ENCODE peak calls at places on chromosome 16, in eight cellular contexts. One of them, this sample, is unnamed.

GRCh38 chr16:88407042-88407420 is 24.3 kb downstream of the ZNF469 start:
- DNase-seq in tibial nerve: no peak
- DNase-seq in right cardiac atrium: no peak
- DNase-seq in naive thymus-derived CD4-positive, alpha-beta T cell: no peak
- DNase-seq in upper lobe of right lung: no peak
- DNase-seq in endodermal cell: no peak
- DNase-seq in osteoblast: no peak
- DNase-seq in thoracic aorta: no peak
- DNase-seq in this sample: no peak

GRCh38 chr16:50627419-50627818 is 53.7 kb downstream of the SNX20 start:
- DNase-seq in tibial nerve: peak; percentile 58
- DNase-seq in osteoblast: no peak
- DNase-seq in upper lobe of right lung: no peak
- DNase-seq in naive thymus-derived CD4-positive, alpha-beta T cell: peak; percentile 52
- DNase-seq in thoracic aorta: peak; percentile 37
- DNase-seq in endodermal cell: peak; percentile 73
- DNase-seq in right cardiac atrium: peak; percentile 74
- DNase-seq in this sample: peak; percentile 40

GRCh38 chr16:57123969-57124674 is 31.7 kb downstream of the CPNE2 start:
- DNase-seq in upper lobe of right lung: no peak
- DNase-seq in thoracic aorta: no peak
- DNase-seq in naive thymus-derived CD4-positive, alpha-beta T cell: no peak
- DNase-seq in osteoblast: no peak
- DNase-seq in endodermal cell: no peak
- DNase-seq in right cardiac atrium: no peak
- DNase-seq in tibial nerve: no peak
- DNase-seq in this sample: no peak

GRCh38 chr16:88831838-88832237 is 20.1 kb upstream of the APRT start:
- DNase-seq in naive thymus-derived CD4-positive, alpha-beta T cell: no peak
- DNase-seq in upper lobe of right lung: no peak
- DNase-seq in tibial nerve: no peak
- DNase-seq in endodermal cell: no peak
- DNase-seq in right cardiac atrium: no peak
- DNase-seq in osteoblast: peak; percentile 95
- DNase-seq in thoracic aorta: no peak
- DNase-seq in this sample: no peak

GRCh38 chr16:46812781-46813555 is 18.0 kb downstream of the C16orf87 start:
- DNase-seq in osteoblast: no peak
- DNase-seq in tibial nerve: no peak
- DNase-seq in naive thymus-derived CD4-positive, alpha-beta T cell: no peak
- DNase-seq in thoracic aorta: no peak
- DNase-seq in endodermal cell: no peak
- DNase-seq in upper lobe of right lung: no peak
- DNase-seq in right cardiac atrium: no peak
- DNase-seq in this sample: no peak

GRCh38 chr16:15398618-15399316 is 3.2 kb downstream of the MPV17L start:
- DNase-seq in endodermal cell: no peak
- DNase-seq in right cardiac atrium: no peak
- DNase-seq in naive thymus-derived CD4-positive, alpha-beta T cell: no peak
- DNase-seq in upper lobe of right lung: no peak
- DNase-seq in tibial nerve: no peak
- DNase-seq in osteoblast: peak; percentile 36
- DNase-seq in thoracic aorta: no peak
- DNase-seq in this sample: no peak

GRCh38 chr16:55000595-55000994 is 69.9 kb downstream of the IRX5 start:
- DNase-seq in osteoblast: no peak
- DNase-seq in thoracic aorta: no peak
- DNase-seq in tibial nerve: no peak
- DNase-seq in endodermal cell: no peak
- DNase-seq in naive thymus-derived CD4-positive, alpha-beta T cell: no peak
- DNase-seq in right cardiac atrium: no peak
- DNase-seq in upper lobe of right lung: no peak
- DNase-seq in this sample: no peak

GRCh38 chr16:8678068-8678927 is 3.9 kb downstream of the ABAT start:
- DNase-seq in right cardiac atrium: no peak
- DNase-seq in tibial nerve: no peak
- DNase-seq in endodermal cell: no peak
- DNase-seq in upper lobe of right lung: no peak
- DNase-seq in naive thymus-derived CD4-positive, alpha-beta T cell: no peak
- DNase-seq in osteoblast: peak; percentile 80
- DNase-seq in thoracic aorta: no peak
- DNase-seq in this sample: no peak

GRCh38 chr16:75570351-75571104 is 4.3 kb downstream of the GABARAPL2 start:
- DNase-seq in upper lobe of right lung: no peak
- DNase-seq in naive thymus-derived CD4-positive, alpha-beta T cell: no peak
- DNase-seq in thoracic aorta: no peak
- DNase-seq in tibial nerve: no peak
- DNase-seq in osteoblast: no peak
- DNase-seq in endodermal cell: no peak
- DNase-seq in right cardiac atrium: no peak
- DNase-seq in this sample: no peak

GRCh38 chr16:28837672-28838557 is 8.2 kb downstream of the TUFM start:
- DNase-seq in thoracic aorta: no peak
- DNase-seq in upper lobe of right lung: no peak
- DNase-seq in right cardiac atrium: no peak
- DNase-seq in naive thymus-derived CD4-positive, alpha-beta T cell: no peak
- DNase-seq in tibial nerve: no peak
- DNase-seq in endodermal cell: no peak
- DNase-seq in osteoblast: no peak
- DNase-seq in this sample: no peak

GRCh38 chr16:78211951-78212350 is 112.5 kb downstream of the WWOX start:
- DNase-seq in upper lobe of right lung: peak; percentile 70
- DNase-seq in tibial nerve: no peak
- DNase-seq in naive thymus-derived CD4-positive, alpha-beta T cell: no peak
- DNase-seq in osteoblast: no peak
- DNase-seq in right cardiac atrium: no peak
- DNase-seq in endodermal cell: peak; percentile 70
- DNase-seq in thoracic aorta: no peak
- DNase-seq in this sample: no peak

GRCh38 chr16:90009172-90009899 is 9.9 kb downstream of the DBNDD1 start:
- DNase-seq in osteoblast: peak; percentile 65
- DNase-seq in endodermal cell: no peak
- DNase-seq in right cardiac atrium: no peak
- DNase-seq in naive thymus-derived CD4-positive, alpha-beta T cell: no peak
- DNase-seq in tibial nerve: no peak
- DNase-seq in upper lobe of right lung: no peak
- DNase-seq in thoracic aorta: no peak
- DNase-seq in this sample: no peak

GRCh38 chr16:85612191-85612800 is 826 bp upstream of the GSE1 start:
- DNase-seq in tibial nerve: peak; percentile 46
- DNase-seq in thoracic aorta: peak; percentile 62
- DNase-seq in osteoblast: peak; percentile 100
- DNase-seq in endodermal cell: peak; percentile 84
- DNase-seq in upper lobe of right lung: peak; percentile 95
- DNase-seq in naive thymus-derived CD4-positive, alpha-beta T cell: no peak
- DNase-seq in right cardiac atrium: peak; percentile 88
- DNase-seq in this sample: no peak

GRCh38 chr16:19113577-19114358 is at the start of gene ITPRIPL2:
- DNase-seq in upper lobe of right lung: peak; percentile 96
- DNase-seq in right cardiac atrium: peak; percentile 97
- DNase-seq in osteoblast: peak; percentile 99
- DNase-seq in endodermal cell: peak; percentile 86
- DNase-seq in thoracic aorta: peak; percentile 69
- DNase-seq in naive thymus-derived CD4-positive, alpha-beta T cell: no peak
- DNase-seq in tibial nerve: peak; percentile 75
- DNase-seq in this sample: no peak

GRCh38 chr16:25896412-25896811 is 204.7 kb downstream of the HS3ST4 start:
- DNase-seq in endodermal cell: no peak
- DNase-seq in naive thymus-derived CD4-positive, alpha-beta T cell: no peak
- DNase-seq in right cardiac atrium: no peak
- DNase-seq in osteoblast: no peak
- DNase-seq in upper lobe of right lung: no peak
- DNase-seq in tibial nerve: no peak
- DNase-seq in thoracic aorta: no peak
- DNase-seq in this sample: no peak

GRCh38 chr16:16062023-16062932 is 112.9 kb downstream of the ABCC1 start:
- DNase-seq in upper lobe of right lung: no peak
- DNase-seq in tibial nerve: no peak
- DNase-seq in thoracic aorta: no peak
- DNase-seq in endodermal cell: peak; percentile 67
- DNase-seq in osteoblast: no peak
- DNase-seq in right cardiac atrium: no peak
- DNase-seq in naive thymus-derived CD4-positive, alpha-beta T cell: peak; percentile 20
- DNase-seq in this sample: no peak

GRCh38 chr16:12294471-12294870 is 317.9 kb downstream of the SNX29 start:
- DNase-seq in osteoblast: no peak
- DNase-seq in tibial nerve: no peak
- DNase-seq in naive thymus-derived CD4-positive, alpha-beta T cell: no peak
- DNase-seq in upper lobe of right lung: no peak
- DNase-seq in endodermal cell: peak; percentile 81
- DNase-seq in right cardiac atrium: no peak
- DNase-seq in thoracic aorta: no peak
- DNase-seq in this sample: no peak
- H3K27ac ChIP-seq in osteoblast: no peak overlapping the region
- H3K27ac ChIP-seq in tibial nerve: no peak overlapping the region
- H3K27ac ChIP-seq in naive thymus-derived CD4-positive, alpha-beta T cell: no peak overlapping the region
- H3K27ac ChIP-seq in upper lobe of right lung: no peak overlapping the region
- H3K27ac ChIP-seq in endodermal cell: no peak overlapping the region
- H3K27ac ChIP-seq in right cardiac atrium: no peak overlapping the region
- H3K27ac ChIP-seq in thoracic aorta: no peak overlapping the region
- H3K27ac ChIP-seq in this sample: no peak overlapping the region

DNA sequence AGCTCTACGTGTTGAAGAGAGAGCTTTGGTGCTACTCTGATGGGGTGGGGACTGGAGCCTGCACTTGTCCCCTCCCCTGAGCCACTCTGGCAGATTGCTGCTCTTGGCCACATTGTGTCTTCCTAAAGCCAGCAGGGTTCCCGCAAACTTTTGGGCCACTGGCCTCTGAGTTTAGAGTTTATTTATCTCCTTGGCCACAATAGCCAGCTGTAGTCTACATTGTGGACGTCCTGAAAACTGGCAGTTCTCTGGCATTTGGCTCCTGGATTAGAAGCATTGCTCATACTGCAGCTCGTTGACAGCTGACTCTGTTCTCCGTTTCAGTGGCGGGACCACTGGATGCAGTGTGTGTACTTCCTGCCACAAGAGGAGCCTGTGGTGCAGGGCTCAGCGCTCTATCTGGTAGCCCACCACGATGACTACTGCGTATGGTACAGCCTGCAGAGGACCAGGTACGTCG is 34.6 kb downstream of the PRMT7 start:
- DNase-seq in upper lobe of right lung: no peak
- DNase-seq in osteoblast: no peak
- DNase-seq in right cardiac atrium: no peak
- DNase-seq in naive thymus-derived CD4-positive, alpha-beta T cell: no peak
- DNase-seq in thoracic aorta: no peak
- DNase-seq in tibial nerve: no peak
- DNase-seq in endodermal cell: no peak
- DNase-seq in this sample: no peak
- H3K4me1 ChIP-seq in upper lobe of right lung: no peaks in the 10 kb centered on the region
- H3K4me1 ChIP-seq in osteoblast: no peaks in the 10 kb centered on the region
- H3K4me1 ChIP-seq in right cardiac atrium: no peaks in the 10 kb centered on the region
- H3K4me1 ChIP-seq in naive thymus-derived CD4-positive, alpha-beta T cell: peaks cover 5% of the 10 kb centered on the region
- H3K4me1 ChIP-seq in thoracic aorta: peaks cover 10% of the 10 kb centered on the region
- H3K4me1 ChIP-seq in tibial nerve: no peaks in the 10 kb centered on the region
- H3K4me1 ChIP-seq in endodermal cell: no peaks in the 10 kb centered on the region
- H3K4me1 ChIP-seq in this sample: no peaks in the 10 kb centered on the region

DNA sequence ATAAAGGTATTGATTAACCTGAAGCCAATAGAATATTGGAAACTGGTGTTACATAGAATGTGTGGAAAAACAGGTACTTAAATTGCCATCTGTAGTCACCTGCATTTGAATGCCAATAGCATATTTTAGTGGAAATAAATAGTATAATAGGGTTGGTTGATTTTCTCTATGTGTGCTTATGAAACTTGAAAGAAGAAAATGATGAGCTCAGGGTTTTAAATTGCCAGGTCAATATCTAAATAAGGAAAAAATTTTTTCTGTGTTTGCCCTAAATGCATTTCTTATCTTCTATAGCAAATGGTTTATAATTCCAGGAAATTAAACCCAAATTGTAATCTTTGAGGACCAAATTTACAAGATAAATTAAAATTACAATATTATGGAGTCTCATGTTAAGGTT is 626.6 kb downstream of the CDH8 start:
- DNase-seq in thoracic aorta: no peak
- DNase-seq in naive thymus-derived CD4-positive, alpha-beta T cell: no peak
- DNase-seq in right cardiac atrium: no peak
- DNase-seq in osteoblast: no peak
- DNase-seq in tibial nerve: no peak
- DNase-seq in upper lobe of right lung: no peak
- DNase-seq in endodermal cell: no peak
- DNase-seq in this sample: no peak
- H3K27ac ChIP-seq in thoracic aorta: no peak overlapping the region
- H3K27ac ChIP-seq in naive thymus-derived CD4-positive, alpha-beta T cell: no peak overlapping the region
- H3K27ac ChIP-seq in right cardiac atrium: no peak overlapping the region
- H3K27ac ChIP-seq in osteoblast: no peak overlapping the region
- H3K27ac ChIP-seq in tibial nerve: no peak overlapping the region
- H3K27ac ChIP-seq in upper lobe of right lung: no peak overlapping the region
- H3K27ac ChIP-seq in endodermal cell: no peak overlapping the region
- H3K27ac ChIP-seq in this sample: no peak overlapping the region

GRCh38 chr16:11561440-11561797 is 25.3 kb downstream of the LITAF start:
- DNase-seq in tibial nerve: no peak
- DNase-seq in right cardiac atrium: no peak
- DNase-seq in endodermal cell: no peak
- DNase-seq in osteoblast: no peak
- DNase-seq in thoracic aorta: no peak
- DNase-seq in naive thymus-derived CD4-positive, alpha-beta T cell: no peak
- DNase-seq in upper lobe of right lung: no peak
- DNase-seq in this sample: no peak
- H3K4me1 ChIP-seq in tibial nerve: peaks cover 54% of the 10 kb centered on the region
- H3K4me1 ChIP-seq in right cardiac atrium: peaks cover 5% of the 10 kb centered on the region
- H3K4me1 ChIP-seq in endodermal cell: no peaks in the 10 kb centered on the region
- H3K4me1 ChIP-seq in osteoblast: peaks cover 13% of the 10 kb centered on the region
- H3K4me1 ChIP-seq in thoracic aorta: peaks cover 43% of the 10 kb centered on the region
- H3K4me1 ChIP-seq in naive thymus-derived CD4-positive, alpha-beta T cell: peaks cover 67% of the 10 kb centered on the region
- H3K4me1 ChIP-seq in upper lobe of right lung: peaks cover 42% of the 10 kb centered on the region
- H3K4me1 ChIP-seq in this sample: peaks cover 80% of the 10 kb centered on the region

GRCh38 chr16:31182391-31182790 is 2.5 kb downstream of the FUS start:
- DNase-seq in right cardiac atrium: no peak
- DNase-seq in tibial nerve: no peak
- DNase-seq in endodermal cell: no peak
- DNase-seq in osteoblast: peak; percentile 90
- DNase-seq in thoracic aorta: no peak
- DNase-seq in naive thymus-derived CD4-positive, alpha-beta T cell: no peak
- DNase-seq in upper lobe of right lung: no peak
- DNase-seq in this sample: no peak
- H3K27ac ChIP-seq in right cardiac atrium: no peak overlapping the region
- H3K27ac ChIP-seq in tibial nerve: peak overlapping the region; percentile 12
- H3K27ac ChIP-seq in endodermal cell: no peak overlapping the region
- H3K27ac ChIP-seq in osteoblast: peak overlapping the region; percentile 52
- H3K27ac ChIP-seq in thoracic aorta: no peak overlapping the region
- H3K27ac ChIP-seq in naive thymus-derived CD4-positive, alpha-beta T cell: peak overlapping the region; percentile 30
- H3K27ac ChIP-seq in upper lobe of right lung: no peak overlapping the region
- H3K27ac ChIP-seq in this sample: no peak overlapping the region

DNA sequence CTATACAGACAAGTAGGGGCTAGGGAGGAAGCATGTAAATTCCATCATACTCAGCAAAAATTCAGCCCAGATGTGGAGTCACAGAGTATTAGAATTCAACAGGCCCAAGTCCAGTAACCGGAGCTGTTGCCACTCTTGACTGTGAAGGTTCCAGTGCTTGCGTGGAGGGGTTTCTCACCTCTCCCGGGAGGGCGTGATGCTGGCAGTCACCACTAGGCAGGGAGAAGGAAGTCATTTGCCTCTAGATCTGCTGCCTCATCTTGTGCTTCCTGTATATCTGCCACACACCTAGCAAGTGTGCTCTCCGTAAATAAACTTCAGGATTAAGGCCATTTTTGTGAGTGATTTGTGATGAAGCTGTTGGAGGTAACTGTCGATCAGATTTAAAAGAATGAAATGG is 1.0 kb upstream of the CKLF start:
- DNase-seq in endodermal cell: peak; percentile 82
- DNase-seq in naive thymus-derived CD4-positive, alpha-beta T cell: peak; percentile 53
- DNase-seq in right cardiac atrium: no peak
- DNase-seq in tibial nerve: no peak
- DNase-seq in thoracic aorta: no peak
- DNase-seq in osteoblast: no peak
- DNase-seq in upper lobe of right lung: no peak
- DNase-seq in this sample: peak; percentile 56
- H3K4me1 ChIP-seq in endodermal cell: peaks cover 4% of the 10 kb centered on the region
- H3K4me1 ChIP-seq in naive thymus-derived CD4-positive, alpha-beta T cell: peaks cover 49% of the 10 kb centered on the region
- H3K4me1 ChIP-seq in right cardiac atrium: peaks cover 6% of the 10 kb centered on the region
- H3K4me1 ChIP-seq in tibial nerve: peaks cover 26% of the 10 kb centered on the region
- H3K4me1 ChIP-seq in thoracic aorta: peaks cover 66% of the 10 kb centered on the region
- H3K4me1 ChIP-seq in osteoblast: peaks cover 38% of the 10 kb centered on the region
- H3K4me1 ChIP-seq in upper lobe of right lung: peaks cover 49% of the 10 kb centered on the region
- H3K4me1 ChIP-seq in this sample: peaks cover 78% of the 10 kb centered on the region